ENCODE peak calls at places on chromosomes 6 and 20, in five cellular contexts. N, C, D, Z and L are unnamed samples.

GRCh38 chr6:53587291-53587690 is 42.4 kb upstream of the GCLC start:
- DNase-seq in N (no peak), C (no peak), D (no peak), Z (no peak), L (no peak)

GRCh38 chr20:36573798-36574277 is 441 bp downstream of the TGIF2 start:
- DNase-seq in N (no peak), C (peak), D (peak), Z (no peak), L (peak)

GRCh38 chr6:141107562-141108160 is 1025.1 kb upstream of the GJE1 start:
- DNase-seq in N (no peak), C (no peak), D (no peak), Z (peak), L (no peak)

GRCh38 chr20:63690001-63690897 is 6.2 kb upstream of the TNFRSF6B start:
- DNase-seq in N (no peak), C (no peak), D (peak), Z (no peak), L (no peak)

GRCh38 chr6:156545021-156545420 is 232.2 kb upstream of the ARID1B start:
- DNase-seq in N (no peak), C (no peak), D (no peak), Z (no peak), L (no peak)

GRCh38 chr20:1484438-1485120 is 6.6 kb downstream of the SIRPB2 start:
- DNase-seq in N (no peak), C (no peak), D (no peak), Z (peak), L (no peak)

GRCh38 chr6:11142296-11143027 is 30.9 kb upstream of the ERVFRD-1 start:
- DNase-seq in N (no peak), C (no peak), D (no peak), Z (no peak), L (no peak)

GRCh38 chr6:154868143-154868594 is 126.9 kb upstream of the TIAM2 start:
- DNase-seq in N (peak), C (no peak), D (no peak), Z (peak), L (no peak)

GRCh38 chr6:135181333-135182119 is 418 bp downstream of the MYB start:
- DNase-seq in N (peak), C (no peak), D (no peak), Z (peak), L (no peak)

GRCh38 chr6:100665041-100665380 is 200.3 kb upstream of the SIM1 start:
- DNase-seq in N (no peak), C (no peak), D (no peak), Z (no peak), L (no peak)

GRCh38 chr6:33665957-33666356 is 44.8 kb downstream of the ITPR3 start:
- DNase-seq in N (no peak), C (no peak), D (no peak), Z (no peak), L (no peak)

GRCh38 chr20:56158489-56158888 is 90.0 kb upstream of the MC3R start:
- DNase-seq in N (no peak), C (no peak), D (no peak), Z (no peak), L (no peak)

GRCh38 chr6:128062882-128063603 is 162.2 kb upstream of the THEMIS start:
- DNase-seq in N (no peak), C (no peak), D (no peak), Z (peak), L (no peak)

GRCh38 chr6:42410861-42411260 is 40.9 kb downstream of the TRERF1 start:
- DNase-seq in N (no peak), C (no peak), D (no peak), Z (no peak), L (no peak)

GRCh38 chr20:14792915-14793314 is 455.5 kb upstream of the FLRT3 start:
- DNase-seq in N (no peak), C (no peak), D (no peak), Z (no peak), L (no peak)

GRCh38 chr20:35443003-35443402 is 5.0 kb upstream of the GDF5 start:
- DNase-seq in N (no peak), C (no peak), D (no peak), Z (peak), L (no peak)

GRCh38 chr6:49934770-49935169 is 29.2 kb downstream of the DEFB114 start:
- DNase-seq in N (no peak), C (no peak), D (no peak), Z (no peak), L (no peak)

GRCh38 chr20:5864873-5865582 is 85.3 kb downstream of the TRMT6 start:
- DNase-seq in N (no peak), C (peak), D (no peak), Z (peak), L (no peak)

GRCh38 chr6:45633272-45633908 is 255.7 kb upstream of the SUPT3H start:
- DNase-seq in N (no peak), C (no peak), D (no peak), Z (no peak), L (no peak)

GRCh38 chr20:36856196-36856595 is 19.7 kb upstream of the TLDC2 start:
- DNase-seq in N (no peak), C (no peak), D (no peak), Z (no peak), L (no peak)

GRCh38 chr6:111069722-111070406 is 17.4 kb upstream of the SLC16A10 start:
- DNase-seq in N (no peak), C (no peak), D (no peak), Z (no peak), L (no peak)

GRCh38 chr6:151958332-151958731 is 150.8 kb downstream of the ESR1 start:
- DNase-seq in N (no peak), C (no peak), D (no peak), Z (peak), L (no peak)

GRCh38 chr6:43455034-43455747 is at the start of gene DLK2:
- DNase-seq in N (no peak), C (no peak), D (no peak), Z (no peak), L (no peak)

GRCh38 chr20:8244637-8245036 is 112.6 kb downstream of the PLCB1 start:
- DNase-seq in N (no peak), C (no peak), D (no peak), Z (peak), L (peak)

GRCh38 chr20:45340951-45341350 is 7.3 kb downstream of the SDC4 start:
- DNase-seq in N (no peak), C (no peak), D (no peak), Z (peak), L (no peak)
- H3K4me3 ChIP-seq in N (no peak), C (no peak), D (no peak), Z (no peak), L (no peak)

GRCh38 chr6:108655840-108656650 is 95.3 kb downstream of the FOXO3 start:
- DNase-seq in N (no peak), C (peak), D (no peak), Z (peak), L (no peak)
- H3K4me3 ChIP-seq in N (no peak), C (peak), D (no peak), Z (no peak), L (peak)

DNA sequence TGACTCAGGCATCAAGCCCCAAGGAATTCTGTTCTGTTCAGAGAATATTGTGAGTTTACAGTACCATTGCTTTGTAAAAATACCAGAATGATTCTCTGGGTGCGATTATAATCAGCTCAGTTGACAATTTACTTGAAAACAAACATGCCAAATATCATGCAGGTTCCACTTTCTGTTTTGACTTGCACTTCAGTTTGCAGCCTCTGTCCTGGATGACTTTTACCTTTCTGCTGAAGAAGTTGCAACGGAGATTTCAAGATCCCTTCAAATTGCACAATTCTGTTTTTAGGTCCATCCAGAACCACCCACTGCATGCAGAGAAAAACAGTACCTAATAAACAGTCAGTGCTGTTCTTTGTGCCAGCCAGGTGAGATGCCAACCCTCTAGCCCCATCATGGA is 3.4 kb downstream of the CD40 start:
- DNase-seq in N (no peak), C (no peak), D (no peak), Z (no peak), L (no peak)
- H3K4me3 ChIP-seq in N (no peak), C (no peak), D (no peak), Z (no peak), L (no peak)

GRCh38 chr6:137093183-137094069 is 48.7 kb upstream of the IL20RA start:
- DNase-seq in N (no peak), C (no peak), D (no peak), Z (no peak), L (no peak)

GRCh38 chr6:137095093-137095492 is 50.3 kb upstream of the IL20RA start:
- DNase-seq in N (no peak), C (no peak), D (no peak), Z (no peak), L (no peak)

GRCh38 chr6:137095651-137096238 is 51.0 kb upstream of the IL20RA start:
- DNase-seq in N (no peak), C (no peak), D (no peak), Z (no peak), L (no peak)

GRCh38 chr6:137092018-137092417 is 47.3 kb upstream of the IL20RA start:
- DNase-seq in N (no peak), C (no peak), D (no peak), Z (no peak), L (no peak)

GRCh38 chr6:137094411-137095008 is 49.7 kb upstream of the IL20RA start:
- DNase-seq in N (peak), C (peak), D (no peak), Z (peak), L (peak)
- H3K4me3 ChIP-seq in N (no peak), C (no peak), D (no peak), Z (no peak), L (no peak)

GRCh38 chr6:163449076-163449475 is 34.6 kb downstream of the QKI start:
- DNase-seq in N (no peak), C (no peak), D (no peak), Z (no peak), L (no peak)
- H3K4me3 ChIP-seq in N (no peak), C (no peak), D (no peak), Z (no peak), L (no peak)

GRCh38 chr20:32358883-32359632 is 927 bp downstream of the ASXL1 start:
- DNase-seq in N (peak), C (peak), D (peak), Z (peak), L (peak)

GRCh38 chr20:32359633-32360332 is 1.7 kb downstream of the ASXL1 start:
- DNase-seq in N (no peak), C (no peak), D (no peak), Z (peak), L (no peak)

GRCh38 chr20:32358632-32358882 is 426 bp downstream of the ASXL1 start:
- DNase-seq in N (peak), C (no peak), D (no peak), Z (no peak), L (no peak)

GRCh38 chr20:32357869-32358631 is at the start of gene ASXL1:
- DNase-seq in N (peak), C (peak), D (peak), Z (peak), L (peak)

DNA sequence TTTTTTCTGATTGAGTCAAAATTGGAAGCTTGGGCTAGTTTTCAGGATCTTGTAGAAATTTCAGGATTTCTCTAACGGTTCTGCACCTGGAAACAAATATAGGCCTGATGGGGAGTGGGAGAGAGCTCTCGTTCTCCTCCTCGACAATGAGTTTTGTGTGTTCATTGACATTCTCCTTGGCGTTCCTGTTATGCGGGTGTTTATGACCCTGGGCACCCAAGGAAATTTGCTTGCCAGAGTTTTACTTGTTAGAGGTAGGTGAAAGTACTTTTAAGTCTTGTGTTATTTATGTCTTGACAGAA is 2.2 kb downstream of the ASXL1 start:
- DNase-seq in N (no peak), C (no peak), D (no peak), Z (no peak), L (no peak)
- H3K4me3 ChIP-seq in N (peak), C (peak), D (peak), Z (peak), L (peak)

DNA sequence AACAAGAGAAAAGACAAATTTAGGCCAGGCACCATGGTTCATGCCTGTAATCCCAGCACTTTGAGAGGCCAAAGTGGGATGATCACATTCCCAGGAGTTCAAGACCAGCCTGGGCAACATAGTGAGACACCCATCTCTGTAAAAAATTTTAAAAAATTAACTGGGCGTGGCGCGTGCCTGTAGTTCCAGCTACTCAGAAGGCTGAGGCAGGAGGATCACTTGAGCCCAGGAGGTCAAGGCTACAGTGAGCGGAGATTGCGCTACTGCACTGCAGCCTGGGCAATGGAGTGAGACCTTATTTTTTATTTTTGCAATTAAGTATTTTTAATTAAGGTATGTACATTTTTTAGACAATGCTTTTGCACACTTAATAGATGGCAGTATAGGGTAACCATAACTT is 3.3 kb downstream of the MTHFD1L start:
- DNase-seq in N (no peak), C (no peak), D (no peak), Z (no peak), L (no peak)
- H3K4me3 ChIP-seq in N (no peak), C (no peak), D (no peak), Z (no peak), L (no peak)

GRCh38 chr6:106613590-106613989 is 15.7 kb downstream of the RTN4IP1 start:
- DNase-seq in N (no peak), C (no peak), D (no peak), Z (no peak), L (no peak)

GRCh38 chr6:106612956-106613516 is 16.3 kb downstream of the RTN4IP1 start:
- DNase-seq in N (no peak), C (no peak), D (no peak), Z (no peak), L (no peak)

GRCh38 chr6:106614131-106614530 is 15.2 kb downstream of the RTN4IP1 start:
- DNase-seq in N (no peak), C (no peak), D (no peak), Z (no peak), L (no peak)

GRCh38 chr6:106617302-106617701 is 12.0 kb downstream of the RTN4IP1 start:
- DNase-seq in N (no peak), C (no peak), D (no peak), Z (no peak), L (no peak)

DNA sequence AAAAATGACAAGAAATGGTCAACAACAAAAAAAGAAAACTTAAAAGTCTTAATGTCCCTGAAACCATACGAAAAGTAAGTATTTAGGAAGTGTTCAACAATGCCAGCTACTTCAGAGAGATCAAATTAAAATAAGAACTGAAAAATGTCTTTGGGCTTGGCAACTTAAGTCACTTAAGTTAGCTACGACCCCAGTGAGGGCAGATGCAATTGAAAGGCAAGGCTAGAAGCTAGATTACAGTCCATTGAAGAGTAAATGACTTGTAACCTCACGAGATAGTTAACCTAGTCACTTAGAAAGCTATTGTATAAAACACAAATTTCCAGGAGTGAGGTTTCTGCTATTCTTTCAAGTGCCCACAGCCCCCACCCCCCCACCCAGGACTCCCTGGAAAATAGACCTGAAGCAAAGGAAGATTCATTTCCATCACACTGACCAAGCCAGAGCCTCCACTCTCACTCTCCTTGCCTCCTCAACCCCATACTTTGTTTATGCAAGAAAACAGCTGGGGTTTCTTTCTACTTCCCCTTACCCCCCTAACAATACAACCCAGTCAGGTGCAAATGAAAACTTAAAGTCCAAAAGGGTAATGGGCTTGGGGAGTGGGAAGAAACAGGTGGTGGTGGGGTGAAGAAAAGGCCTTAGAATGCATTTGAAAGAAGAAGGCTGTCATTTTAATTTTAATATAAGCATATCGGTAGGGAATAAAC is 14.6 kb downstream of the RTN4IP1 start:
- DNase-seq in N (no peak), C (no peak), D (no peak), Z (no peak), L (no peak)
- H3K4me3 ChIP-seq in N (no peak), C (no peak), D (no peak), Z (no peak), L (no peak)

GRCh38 chr20:44544178-44544719 is 22.4 kb upstream of the SERINC3 start:
- DNase-seq in N (no peak), C (no peak), D (no peak), Z (no peak), L (no peak)

GRCh38 chr20:44547419-44547818 is 25.5 kb upstream of the SERINC3 start:
- DNase-seq in N (no peak), C (no peak), D (no peak), Z (no peak), L (no peak)

GRCh38 chr20:44552039-44552438 is 30.2 kb upstream of the SERINC3 start:
- DNase-seq in N (no peak), C (no peak), D (no peak), Z (no peak), L (no peak)

GRCh38 chr20:44549123-44549522 is 27.3 kb upstream of the SERINC3 start:
- DNase-seq in N (no peak), C (no peak), D (no peak), Z (no peak), L (no peak)

DNA sequence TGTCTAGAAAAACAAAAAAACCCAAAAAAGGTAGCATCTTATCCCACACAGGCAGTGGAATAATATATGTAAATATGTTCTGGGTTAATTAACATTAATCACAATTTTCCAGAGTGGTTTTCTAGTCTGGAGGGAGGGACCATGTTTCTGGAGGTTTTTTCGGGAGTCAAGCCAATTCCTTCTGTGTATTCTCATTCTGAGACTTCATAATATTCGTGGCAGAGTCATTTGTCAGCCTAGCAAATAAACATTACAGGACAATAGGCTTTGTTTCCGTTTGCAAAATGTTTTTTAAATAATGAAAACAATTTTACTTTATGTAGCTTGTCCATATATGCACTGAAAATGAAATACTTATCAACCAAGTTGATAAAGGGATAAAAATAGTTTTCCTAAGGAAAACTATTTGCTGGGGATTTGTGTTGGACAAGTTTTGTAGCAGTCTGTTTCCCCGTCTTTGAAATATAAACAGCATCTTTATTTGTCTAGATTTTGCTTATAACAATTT is 26.4 kb upstream of the SERINC3 start:
- DNase-seq in N (no peak), C (no peak), D (no peak), Z (no peak), L (no peak)
- H3K4me3 ChIP-seq in N (no peak), C (no peak), D (no peak), Z (no peak), L (no peak)

GRCh38 chr6:143746202-143747119 is 68.7 kb downstream of the PHACTR2 start:
- DNase-seq in N (no peak), C (no peak), D (no peak), Z (no peak), L (no peak)

GRCh38 chr6:143743256-143744166 is 65.7 kb downstream of the PHACTR2 start:
- DNase-seq in N (no peak), C (peak), D (no peak), Z (peak), L (no peak)

GRCh38 chr6:143747347-143747842 is 69.6 kb downstream of the PHACTR2 start:
- DNase-seq in N (no peak), C (peak), D (no peak), Z (no peak), L (no peak)

GRCh38 chr6:143744593-143745151 is 66.9 kb downstream of the PHACTR2 start:
- DNase-seq in N (no peak), C (no peak), D (no peak), Z (peak), L (no peak)

GRCh38 chr6:143745160-143746133 is 67.7 kb downstream of the PHACTR2 start:
- DNase-seq in N (peak), C (peak), D (no peak), Z (peak), L (no peak)
- H3K4me3 ChIP-seq in N (peak), C (peak), D (no peak), Z (no peak), L (peak)